ENCODE peak calls at places on chromosomes 3 and 15, in nine cellular contexts. X, D, Y, F, T, B, J, L and U are unnamed samples. For H3K4me1, the result is how much of the 10 kb centered on the place peaks cover.

GRCh38 chr3:58188173-58188564 is 22.6 kb downstream of the DNASE1L3 start:
- DNase-seq in X (no peak), D (no peak), Y (no peak), F (no peak), T (no peak), B (peak), J (no peak), L (no peak), U (no peak)

GRCh38 chr3:2204054-2204453 is 105.4 kb downstream of the CNTN4 start:
- DNase-seq in X (no peak), D (no peak), Y (no peak), F (no peak), T (no peak), B (no peak), J (no peak), L (no peak), U (no peak)

GRCh38 chr15:66898656-66899402 is 166.6 kb upstream of the SMAD3 start:
- DNase-seq in X (no peak), D (no peak), Y (no peak), F (no peak), T (no peak), B (no peak), J (no peak), L (no peak), U (no peak)

GRCh38 chr3:180827171-180827570 is 85.3 kb upstream of the FXR1 start:
- DNase-seq in X (no peak), D (no peak), Y (no peak), F (no peak), T (no peak), B (no peak), J (no peak), L (no peak), U (no peak)

GRCh38 chr15:39177561-39177960 is 403.3 kb upstream of the THBS1 start:
- DNase-seq in X (no peak), D (no peak), Y (no peak), F (no peak), T (no peak), B (no peak), J (no peak), L (no peak), U (no peak)

GRCh38 chr15:52284164-52284563 is 11.4 kb downstream of the MYO5C start:
- DNase-seq in X (no peak), D (no peak), Y (no peak), F (no peak), T (no peak), B (peak), J (no peak), L (no peak), U (no peak)

GRCh38 chr3:141521781-141522180 is 35.0 kb downstream of the RASA2 start:
- DNase-seq in X (no peak), D (no peak), Y (no peak), F (no peak), T (no peak), B (no peak), J (no peak), L (no peak), U (no peak)

GRCh38 chr3:71048948-71049347 is 534.6 kb downstream of the FOXP1 start:
- DNase-seq in X (no peak), D (peak), Y (no peak), F (no peak), T (no peak), B (no peak), J (peak), L (peak), U (no peak)

GRCh38 chr15:99264125-99264524 is 12.8 kb downstream of the LRRC28 start:
- DNase-seq in X (no peak), D (no peak), Y (no peak), F (no peak), T (no peak), B (no peak), J (no peak), L (no peak), U (no peak)

GRCh38 chr15:73273181-73274002 is 95.4 kb downstream of the HCN4 start:
- DNase-seq in X (no peak), D (no peak), Y (peak), F (no peak), T (peak), B (peak), J (peak), L (peak), U (peak)

GRCh38 chr3:152204218-152204617 is 64.5 kb upstream of the MBNL1 start:
- DNase-seq in X (no peak), D (no peak), Y (no peak), F (no peak), T (no peak), B (no peak), J (no peak), L (no peak), U (no peak)

GRCh38 chr3:152202976-152203626 is 65.6 kb upstream of the MBNL1 start:
- DNase-seq in X (no peak), D (no peak), Y (no peak), F (no peak), T (no peak), B (no peak), J (peak), L (no peak), U (no peak)

GRCh38 chr3:152205097-152205593 is 63.6 kb upstream of the MBNL1 start:
- DNase-seq in X (no peak), D (no peak), Y (no peak), F (no peak), T (no peak), B (no peak), J (no peak), L (no peak), U (peak)

GRCh38 chr3:152206243-152206642 is 62.5 kb upstream of the MBNL1 start:
- DNase-seq in X (no peak), D (no peak), Y (no peak), F (no peak), T (no peak), B (no peak), J (no peak), L (no peak), U (no peak)

GRCh38 chr3:152203677-152204076 is 65.1 kb upstream of the MBNL1 start:
- DNase-seq in X (no peak), D (no peak), Y (no peak), F (no peak), T (no peak), B (no peak), J (no peak), L (no peak), U (no peak)
- H3K4me1 ChIP-seq in X (under half), D (under half), Y (under half), F (under half), T (half or more), B (under half), J (under half), L (under half), U (half or more)

GRCh38 chr3:53167418-53168174 is 6.6 kb downstream of the PRKCD start:
- DNase-seq in X (no peak), D (no peak), Y (no peak), F (no peak), T (no peak), B (no peak), J (no peak), L (no peak), U (no peak)
- H3K27ac ChIP-seq in X (peak), D (no peak), Y (peak), F (no peak), T (no peak), B (no peak), J (no peak), L (no peak), U (no peak)

DNA sequence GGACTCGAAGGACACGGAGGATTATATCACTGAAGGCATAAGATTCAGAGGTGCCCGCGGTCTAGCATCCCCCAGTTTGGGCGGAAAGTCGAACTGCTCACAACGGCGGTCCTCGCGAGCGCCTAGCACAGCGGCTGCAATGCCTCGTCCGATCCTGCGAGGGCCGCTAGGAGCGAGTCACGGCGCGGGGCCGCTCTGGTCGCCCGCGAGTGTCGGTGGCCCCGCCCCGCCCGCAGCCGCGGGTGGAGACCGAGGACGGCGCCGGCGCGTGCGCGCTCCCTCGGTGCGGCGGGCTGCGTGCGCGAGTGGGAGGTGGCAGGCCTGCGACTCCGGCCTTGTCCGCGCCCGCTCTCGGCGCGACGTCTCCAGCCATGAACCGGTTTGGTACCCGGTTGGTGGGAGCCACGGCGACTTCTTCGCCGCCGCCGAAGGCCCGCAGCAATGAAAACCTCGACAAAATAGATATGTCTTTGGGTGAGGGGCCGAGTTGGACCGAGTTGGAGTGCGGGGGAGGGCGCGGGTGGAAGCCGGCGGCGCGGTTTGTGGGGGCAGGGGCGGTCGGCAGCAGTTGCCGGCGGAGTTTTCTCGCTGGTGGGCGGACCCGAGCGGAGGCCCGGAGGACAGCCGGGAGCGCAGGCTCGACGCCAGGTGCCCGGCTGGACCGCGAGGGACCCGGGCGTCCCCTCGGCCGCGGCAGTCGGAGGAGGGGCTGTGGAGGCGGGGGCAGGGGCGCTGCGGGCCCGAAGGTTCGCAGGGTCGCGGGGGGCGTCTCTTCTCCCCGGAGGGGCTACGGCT is at the start of gene FYTTD1:
- DNase-seq in X (peak), D (peak), Y (peak), F (peak), T (peak), B (peak), J (peak), L (peak), U (peak)
- H3K4me1 ChIP-seq in X (under half), D (under half), Y (under half), F (under half), T (under half), B (under half), J (under half), L (under half), U (under half)

GRCh38 chr15:89035658-89036057 is 52.6 kb upstream of the ABHD2 start:
- DNase-seq in X (no peak), D (no peak), Y (no peak), F (no peak), T (no peak), B (no peak), J (no peak), L (no peak), U (no peak)

GRCh38 chr15:89038146-89038545 is 50.1 kb upstream of the ABHD2 start:
- DNase-seq in X (peak), D (no peak), Y (no peak), F (no peak), T (no peak), B (no peak), J (no peak), L (no peak), U (no peak)

GRCh38 chr15:89042387-89042786 is 45.9 kb upstream of the ABHD2 start:
- DNase-seq in X (peak), D (no peak), Y (no peak), F (no peak), T (no peak), B (no peak), J (no peak), L (no peak), U (no peak)

GRCh38 chr15:89043031-89044002 is 44.9 kb upstream of the ABHD2 start:
- DNase-seq in X (no peak), D (no peak), Y (no peak), F (no peak), T (no peak), B (no peak), J (no peak), L (no peak), U (no peak)

GRCh38 chr15:89041507-89041906 is 46.7 kb upstream of the ABHD2 start:
- DNase-seq in X (peak), D (no peak), Y (no peak), F (no peak), T (no peak), B (no peak), J (no peak), L (no peak), U (no peak)
- H3K27ac ChIP-seq in X (no peak), D (no peak), Y (no peak), F (peak), T (no peak), B (no peak), J (no peak), L (no peak), U (no peak)

DNA sequence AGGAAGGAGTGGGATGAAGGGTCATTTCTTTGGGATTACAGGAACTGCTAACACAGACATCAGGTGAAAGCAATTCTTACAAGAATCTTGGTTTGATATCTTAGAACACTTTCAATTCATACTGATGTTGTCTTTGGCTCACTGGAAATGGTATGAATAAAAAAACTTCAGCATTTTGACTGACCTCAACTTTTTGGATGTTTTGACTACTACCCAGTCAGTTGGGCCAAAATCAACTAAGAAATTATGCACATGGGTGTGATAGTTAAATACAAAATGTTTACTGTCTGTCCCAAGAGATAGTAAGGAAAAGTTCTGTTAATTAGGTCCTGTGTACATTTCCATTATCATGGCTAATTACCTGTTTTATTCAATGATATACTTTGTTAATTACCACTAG is 165.5 kb upstream of the LRIG1 start:
- DNase-seq in X (no peak), D (no peak), Y (no peak), F (no peak), T (no peak), B (no peak), J (no peak), L (no peak), U (no peak)
- H3K4me1 ChIP-seq in X (under half), D (under half), Y (under half), F (under half), T (under half), B (under half), J (under half), L (under half), U (under half)

DNA sequence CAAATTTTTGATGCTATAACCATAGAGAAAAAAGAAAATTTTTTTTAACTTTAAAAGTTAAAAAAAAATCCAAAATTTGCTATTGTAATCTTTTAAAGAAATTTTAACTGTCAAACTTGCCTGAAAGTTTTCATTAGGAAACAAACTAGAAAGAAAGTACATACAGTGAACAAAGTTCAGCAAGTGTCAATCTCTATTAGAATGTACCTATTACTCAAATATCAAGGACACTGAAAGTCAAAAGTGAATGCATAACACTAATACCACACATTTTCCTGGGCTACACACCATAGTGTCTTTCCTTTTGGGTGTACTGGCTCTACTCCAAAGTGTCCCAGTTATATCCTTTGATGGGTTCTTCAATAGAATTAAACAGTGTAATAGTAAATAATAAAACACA is 56.8 kb downstream of the LRRFIP2 start:
- DNase-seq in X (no peak), D (no peak), Y (no peak), F (no peak), T (no peak), B (no peak), J (no peak), L (no peak), U (no peak)
- H3K27ac ChIP-seq in X (no peak), D (no peak), Y (no peak), F (peak), T (no peak), B (no peak), J (no peak), L (no peak), U (no peak)